ENCODE peak calls at places on chromosomes 5 and 9, in nine cellular contexts. One of them, this sample, is unnamed.

GRCh38 chr5:40551706-40552557 is 127.8 kb upstream of the PTGER4 start:
- DNase-seq in progenitor cell of endocrine pancreas: no peak
- DNase-seq in GM23338: no peak
- DNase-seq in astrocyte of the cerebellum: peak; percentile 96
- DNase-seq in A549: peak; percentile 59
- DNase-seq in AG10803: peak; percentile 96
- DNase-seq in psoas muscle: no peak
- DNase-seq in omental fat pad: no peak
- DNase-seq in nephron progenitor cell: no peak
- DNase-seq in this sample: no peak

GRCh38 chr9:99561435-99562262 is 260.0 kb upstream of the NR4A3 start:
- DNase-seq in GM23338: no peak
- DNase-seq in progenitor cell of endocrine pancreas: no peak
- DNase-seq in astrocyte of the cerebellum: no peak
- DNase-seq in omental fat pad: no peak
- DNase-seq in psoas muscle: no peak
- DNase-seq in A549: no peak
- DNase-seq in AG10803: no peak
- DNase-seq in nephron progenitor cell: peak; percentile 5
- DNase-seq in this sample: no peak

GRCh38 chr9:36725777-36726356 is 153.2 kb downstream of the MELK start:
- DNase-seq in progenitor cell of endocrine pancreas: no peak
- DNase-seq in omental fat pad: no peak
- DNase-seq in GM23338: peak; percentile 68
- DNase-seq in astrocyte of the cerebellum: no peak
- DNase-seq in nephron progenitor cell: peak; percentile 38
- DNase-seq in A549: no peak
- DNase-seq in AG10803: no peak
- DNase-seq in psoas muscle: no peak
- DNase-seq in this sample: no peak

GRCh38 chr9:76866689-76867088 is 39.2 kb downstream of the PRUNE2 start:
- DNase-seq in progenitor cell of endocrine pancreas: no peak
- DNase-seq in omental fat pad: no peak
- DNase-seq in nephron progenitor cell: no peak
- DNase-seq in AG10803: peak; percentile 94
- DNase-seq in A549: peak; percentile 67
- DNase-seq in psoas muscle: no peak
- DNase-seq in GM23338: peak; percentile 46
- DNase-seq in astrocyte of the cerebellum: peak; percentile 53
- DNase-seq in this sample: no peak

GRCh38 chr5:131538177-131538593 is 96.8 kb downstream of the RAPGEF6 start:
- DNase-seq in omental fat pad: no peak
- DNase-seq in progenitor cell of endocrine pancreas: no peak
- DNase-seq in A549: no peak
- DNase-seq in AG10803: peak; percentile 63
- DNase-seq in GM23338: no peak
- DNase-seq in psoas muscle: no peak
- DNase-seq in astrocyte of the cerebellum: no peak
- DNase-seq in nephron progenitor cell: no peak
- DNase-seq in this sample: no peak

GRCh38 chr5:329758-330149 is 8.2 kb downstream of the AHRR start:
- DNase-seq in astrocyte of the cerebellum: no peak
- DNase-seq in omental fat pad: no peak
- DNase-seq in A549: no peak
- DNase-seq in progenitor cell of endocrine pancreas: no peak
- DNase-seq in nephron progenitor cell: no peak
- DNase-seq in GM23338: no peak
- DNase-seq in psoas muscle: no peak
- DNase-seq in AG10803: no peak
- DNase-seq in this sample: no peak

GRCh38 chr9:6938873-6939272 is 181.1 kb downstream of the KDM4C start:
- DNase-seq in progenitor cell of endocrine pancreas: no peak
- DNase-seq in A549: no peak
- DNase-seq in GM23338: no peak
- DNase-seq in AG10803: peak; percentile 52
- DNase-seq in psoas muscle: no peak
- DNase-seq in astrocyte of the cerebellum: peak; percentile 83
- DNase-seq in omental fat pad: no peak
- DNase-seq in nephron progenitor cell: no peak
- DNase-seq in this sample: no peak

GRCh38 chr9:87122947-87123685 is 175.8 kb upstream of the GAS1 start:
- DNase-seq in omental fat pad: no peak
- DNase-seq in A549: no peak
- DNase-seq in psoas muscle: no peak
- DNase-seq in AG10803: peak; percentile 92
- DNase-seq in progenitor cell of endocrine pancreas: no peak
- DNase-seq in GM23338: no peak
- DNase-seq in astrocyte of the cerebellum: no peak
- DNase-seq in nephron progenitor cell: no peak
- DNase-seq in this sample: no peak

GRCh38 chr9:124757589-124757988 is 13.5 kb downstream of the NR6A1 start:
- DNase-seq in AG10803: no peak
- DNase-seq in progenitor cell of endocrine pancreas: no peak
- DNase-seq in A549: no peak
- DNase-seq in astrocyte of the cerebellum: no peak
- DNase-seq in GM23338: peak; percentile 73
- DNase-seq in psoas muscle: no peak
- DNase-seq in omental fat pad: no peak
- DNase-seq in nephron progenitor cell: no peak
- DNase-seq in this sample: no peak

GRCh38 chr9:124756011-124756410 is 15.1 kb downstream of the NR6A1 start:
- DNase-seq in astrocyte of the cerebellum: no peak
- DNase-seq in progenitor cell of endocrine pancreas: no peak
- DNase-seq in psoas muscle: no peak
- DNase-seq in A549: no peak
- DNase-seq in GM23338: no peak
- DNase-seq in AG10803: no peak
- DNase-seq in omental fat pad: no peak
- DNase-seq in nephron progenitor cell: no peak
- DNase-seq in this sample: no peak

GRCh38 chr9:124755061-124755460 is 16.1 kb downstream of the NR6A1 start:
- DNase-seq in omental fat pad: no peak
- DNase-seq in GM23338: no peak
- DNase-seq in astrocyte of the cerebellum: no peak
- DNase-seq in A549: no peak
- DNase-seq in AG10803: no peak
- DNase-seq in nephron progenitor cell: no peak
- DNase-seq in psoas muscle: no peak
- DNase-seq in progenitor cell of endocrine pancreas: no peak
- DNase-seq in this sample: no peak

GRCh38 chr9:124752967-124753366 is 18.1 kb downstream of the NR6A1 start:
- DNase-seq in GM23338: no peak
- DNase-seq in psoas muscle: no peak
- DNase-seq in nephron progenitor cell: no peak
- DNase-seq in progenitor cell of endocrine pancreas: no peak
- DNase-seq in astrocyte of the cerebellum: peak; percentile 35
- DNase-seq in AG10803: peak; percentile 70
- DNase-seq in omental fat pad: no peak
- DNase-seq in A549: no peak
- DNase-seq in this sample: no peak

DNA sequence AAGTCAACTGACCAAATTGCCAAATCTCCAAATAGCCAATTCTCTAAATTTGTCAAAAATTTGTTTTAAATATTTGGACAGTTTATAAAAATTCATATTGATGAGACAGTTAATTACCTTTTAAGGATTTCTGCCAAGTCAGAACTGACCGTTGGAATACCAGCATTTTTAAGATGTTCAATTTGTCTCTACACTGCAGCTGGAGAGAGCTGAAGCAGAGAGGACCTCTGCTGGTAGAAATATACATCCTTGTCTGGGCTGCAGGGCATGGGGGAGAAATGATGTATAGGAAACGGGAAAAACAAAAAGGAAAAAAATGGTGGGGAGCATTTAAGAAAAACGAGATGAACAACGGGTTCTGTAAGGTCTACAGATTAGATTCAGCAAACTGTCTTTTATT is 16.8 kb downstream of the NR6A1 start:
- DNase-seq in astrocyte of the cerebellum: no peak
- DNase-seq in AG10803: peak; percentile 38
- DNase-seq in A549: no peak
- DNase-seq in nephron progenitor cell: no peak
- DNase-seq in psoas muscle: no peak
- DNase-seq in omental fat pad: no peak
- DNase-seq in GM23338: no peak
- DNase-seq in progenitor cell of endocrine pancreas: no peak
- DNase-seq in this sample: no peak
- TF ChIP-seq CTCF in astrocyte of the cerebellum: peak; percentile 73
- TF ChIP-seq CTCF in AG10803: peak; percentile 68
- TF ChIP-seq CTCF in A549: peak; percentile 62
- TF ChIP-seq CTCF in nephron progenitor cell: no peak
- TF ChIP-seq CTCF in psoas muscle: no peak
- TF ChIP-seq CTCF in omental fat pad: no peak
- TF ChIP-seq CTCF in GM23338: peak; percentile 70
- TF ChIP-seq CTCF in progenitor cell of endocrine pancreas: peak; percentile 47
- TF ChIP-seq CTCF in this sample: no peak

DNA sequence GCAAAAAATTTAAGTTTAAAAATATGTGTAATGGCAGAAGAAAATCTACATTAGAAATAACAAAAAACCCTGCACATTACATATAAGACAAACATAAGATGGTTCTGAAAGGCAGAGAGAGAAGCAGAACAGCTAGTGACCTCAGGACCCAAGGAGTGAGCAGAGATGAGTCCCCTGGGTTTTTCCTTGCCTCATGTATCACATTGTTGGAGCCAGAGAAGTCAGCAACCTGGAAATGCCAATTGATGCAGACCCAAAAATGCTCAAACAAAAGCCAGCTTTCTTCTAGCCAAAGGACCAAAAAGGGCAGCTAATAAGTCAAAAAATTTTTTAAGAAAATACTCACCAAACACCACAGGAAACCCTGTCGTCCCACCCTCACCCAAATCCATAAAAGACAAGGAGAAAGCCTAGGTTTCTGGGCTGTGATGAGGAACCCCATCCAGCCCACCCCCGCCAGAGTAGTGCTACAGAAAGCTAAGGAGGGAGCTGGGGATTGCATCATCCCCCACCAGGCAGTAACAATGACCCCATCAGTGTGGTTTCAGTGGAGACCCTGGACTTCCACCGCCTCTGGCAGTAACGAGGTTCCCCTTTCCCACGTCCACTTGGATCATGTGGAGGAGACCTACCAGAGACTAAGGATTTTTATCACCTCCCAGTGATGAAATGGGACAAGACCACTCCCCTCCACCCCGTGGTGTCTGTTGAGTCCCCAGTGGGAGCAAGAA is 17.6 kb downstream of the DENND1A start:
- DNase-seq in astrocyte of the cerebellum: no peak
- DNase-seq in nephron progenitor cell: no peak
- DNase-seq in psoas muscle: no peak
- DNase-seq in GM23338: no peak
- DNase-seq in AG10803: no peak
- DNase-seq in A549: no peak
- DNase-seq in progenitor cell of endocrine pancreas: no peak
- DNase-seq in omental fat pad: no peak
- DNase-seq in this sample: no peak
- TF ChIP-seq CTCF in astrocyte of the cerebellum: no peak
- TF ChIP-seq CTCF in nephron progenitor cell: no peak
- TF ChIP-seq CTCF in psoas muscle: no peak
- TF ChIP-seq CTCF in GM23338: no peak
- TF ChIP-seq CTCF in AG10803: no peak
- TF ChIP-seq CTCF in A549: no peak
- TF ChIP-seq CTCF in progenitor cell of endocrine pancreas: no peak
- TF ChIP-seq CTCF in omental fat pad: no peak
- TF ChIP-seq CTCF in this sample: no peak

DNA sequence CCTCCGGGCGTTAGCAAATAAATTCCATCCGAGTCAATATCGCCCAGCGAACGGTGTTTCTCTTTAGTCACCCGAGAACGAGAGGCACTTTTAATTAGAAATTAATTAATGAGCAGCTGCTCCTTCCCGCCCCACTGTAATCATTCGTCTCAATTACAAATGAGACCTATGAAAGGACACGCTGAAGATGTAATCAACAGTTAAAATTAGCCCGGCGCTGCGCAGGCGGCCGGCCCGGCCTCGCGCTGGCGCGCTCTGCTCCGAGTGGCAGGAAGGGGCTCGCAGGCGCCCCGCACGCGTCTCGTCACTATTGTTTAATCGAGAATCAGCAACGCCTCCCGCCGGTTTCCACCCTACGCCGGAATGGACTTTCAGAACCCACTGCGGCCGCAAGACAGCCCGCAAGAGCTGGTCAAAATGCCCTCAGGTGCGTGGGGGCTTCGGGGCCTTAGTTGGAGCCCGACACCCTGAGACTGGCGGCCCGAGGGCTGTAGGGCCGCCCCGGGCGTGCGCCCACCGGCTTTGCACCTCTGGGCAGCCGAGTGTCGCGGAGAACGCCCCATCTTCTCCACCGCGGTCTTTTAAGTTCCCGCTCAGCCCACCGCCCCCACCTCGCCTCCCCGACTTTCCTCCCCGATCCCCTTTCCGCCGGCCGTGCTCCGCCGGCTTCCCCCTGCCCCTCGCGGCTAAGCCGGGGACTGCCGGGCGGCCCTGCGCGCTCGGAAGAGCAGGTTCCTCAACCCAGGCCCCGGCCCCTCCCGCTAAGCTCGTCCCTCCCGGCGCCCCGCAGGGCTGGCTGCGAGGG is 597 bp upstream of the IRX4 start:
- DNase-seq in AG10803: no peak
- DNase-seq in GM23338: peak; percentile 76
- DNase-seq in nephron progenitor cell: peak; percentile 59
- DNase-seq in progenitor cell of endocrine pancreas: peak; percentile 43
- DNase-seq in A549: peak; percentile 77
- DNase-seq in astrocyte of the cerebellum: no peak
- DNase-seq in psoas muscle: peak; percentile 34
- DNase-seq in omental fat pad: no peak
- DNase-seq in this sample: no peak
- TF ChIP-seq CTCF in AG10803: no peak
- TF ChIP-seq CTCF in GM23338: no peak
- TF ChIP-seq CTCF in nephron progenitor cell: no peak
- TF ChIP-seq CTCF in progenitor cell of endocrine pancreas: peak; percentile 52
- TF ChIP-seq CTCF in A549: no peak
- TF ChIP-seq CTCF in astrocyte of the cerebellum: peak; percentile 9
- TF ChIP-seq CTCF in psoas muscle: no peak
- TF ChIP-seq CTCF in omental fat pad: no peak
- TF ChIP-seq CTCF in this sample: no peak

GRCh38 chr5:127400524-127400923 is 109.9 kb downstream of the MEGF10 start:
- DNase-seq in AG10803: no peak
- DNase-seq in nephron progenitor cell: no peak
- DNase-seq in omental fat pad: no peak
- DNase-seq in GM23338: no peak
- DNase-seq in astrocyte of the cerebellum: no peak
- DNase-seq in progenitor cell of endocrine pancreas: no peak
- DNase-seq in psoas muscle: no peak
- DNase-seq in A549: no peak
- DNase-seq in this sample: no peak

GRCh38 chr5:127399068-127399467 is 108.5 kb downstream of the MEGF10 start:
- DNase-seq in psoas muscle: no peak
- DNase-seq in omental fat pad: no peak
- DNase-seq in nephron progenitor cell: no peak
- DNase-seq in A549: no peak
- DNase-seq in AG10803: no peak
- DNase-seq in GM23338: no peak
- DNase-seq in astrocyte of the cerebellum: no peak
- DNase-seq in progenitor cell of endocrine pancreas: no peak
- DNase-seq in this sample: no peak

GRCh38 chr5:127398508-127398907 is 107.9 kb downstream of the MEGF10 start:
- DNase-seq in astrocyte of the cerebellum: no peak
- DNase-seq in progenitor cell of endocrine pancreas: no peak
- DNase-seq in psoas muscle: no peak
- DNase-seq in nephron progenitor cell: no peak
- DNase-seq in omental fat pad: no peak
- DNase-seq in GM23338: no peak
- DNase-seq in AG10803: no peak
- DNase-seq in A549: no peak
- DNase-seq in this sample: no peak

GRCh38 chr5:127392762-127393161 is 102.2 kb downstream of the MEGF10 start:
- DNase-seq in GM23338: no peak
- DNase-seq in omental fat pad: no peak
- DNase-seq in psoas muscle: no peak
- DNase-seq in AG10803: no peak
- DNase-seq in nephron progenitor cell: no peak
- DNase-seq in astrocyte of the cerebellum: no peak
- DNase-seq in progenitor cell of endocrine pancreas: no peak
- DNase-seq in A549: no peak
- DNase-seq in this sample: no peak

DNA sequence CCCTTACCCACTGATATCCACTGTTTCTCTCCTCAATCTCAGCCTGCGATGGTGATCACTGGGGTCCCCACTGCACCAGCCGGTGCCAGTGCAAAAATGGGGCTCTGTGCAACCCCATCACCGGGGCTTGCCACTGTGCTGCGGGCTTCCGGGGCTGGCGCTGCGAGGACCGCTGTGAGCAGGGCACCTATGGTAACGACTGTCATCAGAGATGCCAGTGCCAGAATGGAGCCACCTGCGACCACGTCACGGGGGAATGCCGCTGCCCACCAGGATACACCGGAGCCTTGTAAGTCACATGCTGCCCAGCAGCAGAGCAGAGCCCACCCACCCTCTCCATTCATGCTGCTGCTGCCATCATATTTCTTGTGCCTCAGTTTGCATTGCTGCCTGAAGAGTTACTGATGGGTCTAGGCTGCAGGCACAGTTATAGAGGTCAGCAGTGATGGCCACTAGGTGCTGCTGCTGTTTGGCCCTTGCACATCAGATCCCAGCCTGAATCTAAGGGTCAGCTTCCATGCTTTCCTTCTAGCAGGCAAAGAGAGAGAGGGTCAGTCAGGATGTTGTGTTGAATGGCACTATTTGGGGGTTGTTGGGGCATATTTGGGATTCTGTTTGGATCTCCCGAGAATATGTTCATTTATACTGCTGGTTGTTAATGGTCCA is 106.0 kb downstream of the MEGF10 start:
- DNase-seq in omental fat pad: no peak
- DNase-seq in astrocyte of the cerebellum: no peak
- DNase-seq in nephron progenitor cell: no peak
- DNase-seq in psoas muscle: no peak
- DNase-seq in A549: no peak
- DNase-seq in AG10803: no peak
- DNase-seq in GM23338: peak; percentile 30
- DNase-seq in progenitor cell of endocrine pancreas: no peak
- DNase-seq in this sample: no peak
- TF ChIP-seq CTCF in omental fat pad: no peak
- TF ChIP-seq CTCF in astrocyte of the cerebellum: no peak
- TF ChIP-seq CTCF in nephron progenitor cell: no peak
- TF ChIP-seq CTCF in psoas muscle: no peak
- TF ChIP-seq CTCF in A549: no peak
- TF ChIP-seq CTCF in AG10803: no peak
- TF ChIP-seq CTCF in GM23338: peak; percentile 58
- TF ChIP-seq CTCF in progenitor cell of endocrine pancreas: no peak
- TF ChIP-seq CTCF in this sample: no peak